ENCODE peak calls at places on chromosomes 16 and 17, in eight cellular contexts. I is NCI-H2081, M is dermis microvascular lymphatic vessel endothelial cell, R is H9, W is T-helper 9 cell, V is endothelial cell, T is T-helper 2 cell, Z is cardiac muscle cell. Q is an unnamed sample.

GRCh38 chr17:73347355-73347754 is 35.6 kb upstream of the CDC42EP4 start:
- DNase-seq in V (no peak), M (peak), I (no peak), R (no peak), T (no peak), W (no peak), Z (no peak), Q (no peak)

GRCh38 chr17:1852327-1852726 is 22.5 kb downstream of the RPA1 start:
- DNase-seq in W (no peak), I (no peak), Z (no peak), R (no peak), V (no peak), M (no peak), T (no peak), Q (no peak)

GRCh38 chr16:3193221-3194212 is 5.5 kb downstream of the OR1F1 start:
- DNase-seq in W (no peak), Z (no peak), T (no peak), M (no peak), I (no peak), V (no peak), R (no peak), Q (no peak)

GRCh38 chr17:63240106-63240505 is 206.0 kb downstream of the CYB561 start:
- DNase-seq in M (no peak), Z (no peak), I (no peak), W (no peak), V (no peak), T (no peak), R (no peak), Q (no peak)

GRCh38 chr16:13186813-13187212 is 285.4 kb downstream of the SHISA9 start:
- DNase-seq in W (no peak), Z (no peak), I (no peak), M (no peak), R (peak), V (no peak), T (no peak), Q (no peak)

GRCh38 chr17:55774834-55775233 is 24.0 kb downstream of the PCTP start:
- DNase-seq in M (no peak), Z (no peak), T (no peak), V (no peak), I (peak), R (no peak), W (no peak), Q (no peak)

GRCh38 chr17:79811036-79811887 is 14.4 kb upstream of the CBX8 start:
- DNase-seq in M (peak), Z (peak), W (no peak), T (no peak), R (peak), I (peak), V (peak), Q (no peak)

GRCh38 chr17:77734371-77735050 is 224.0 kb upstream of the TNRC6C start:
- DNase-seq in I (peak), M (peak), Z (peak), V (no peak), W (no peak), R (peak), T (no peak), Q (no peak)

GRCh38 chr17:50556803-50557202 is 3.7 kb upstream of the CACNA1G start:
- DNase-seq in M (no peak), Z (no peak), W (no peak), T (no peak), V (no peak), R (no peak), I (no peak), Q (no peak)

GRCh38 chr16:12551530-12551929 is 252.2 kb downstream of the CPPED1 start:
- DNase-seq in Z (no peak), M (no peak), V (no peak), R (no peak), T (no peak), I (no peak), W (no peak), Q (no peak)

GRCh38 chr16:84281077-84281476 is 13.6 kb upstream of the WFDC1 start:
- DNase-seq in T (no peak), V (no peak), Z (peak), M (peak), W (no peak), I (no peak), R (peak), Q (no peak)